ENCODE peak calls at places on chromosomes 11 and 22, in four cellular contexts. O is IMR-90, I is neuronal stem cell, R is mesendoderm. L is an unnamed sample.

GRCh38 chr11:46272816-46273427 is 4.5 kb upstream of the CREB3L1 start:
- DNase-seq in O (peak), I (no peak), R (no peak), L (no peak)

GRCh38 chr11:33912405-33913361 is 20.8 kb upstream of the LMO2 start:
- DNase-seq in O (peak), I (peak), R (peak), L (no peak)

GRCh38 chr11:11435673-11436072 is 82.6 kb upstream of the CSNK2A3 start:
- DNase-seq in O (no peak), I (peak), R (no peak), L (no peak)

GRCh38 chr11:92739020-92739419 is 230.4 kb upstream of the MTNR1B start:
- DNase-seq in O (peak), I (no peak), R (no peak), L (no peak)

GRCh38 chr11:26753738-26754504 is 32.1 kb upstream of the SLC5A12 start:
- DNase-seq in O (peak), I (peak), R (peak), L (peak)

GRCh38 chr11:3073029-3073435 is 15.8 kb upstream of the CARS1 start:
- DNase-seq in O (peak), I (no peak), R (no peak), L (no peak)

GRCh38 chr11:95082576-95083001 is 7.1 kb upstream of the ENDOD1 start:
- DNase-seq in O (no peak), I (no peak), R (no peak), L (no peak)

GRCh38 chr11:38425578-38425977 is 1827.5 kb upstream of the RAG2 start:
- DNase-seq in O (no peak), I (no peak), R (no peak), L (no peak)

GRCh38 chr11:107017433-107018227 is 646 bp downstream of the GUCY1A2 start:
- DNase-seq in O (no peak), I (peak), R (peak), L (peak)

GRCh38 chr11:26719289-26719688 is 2.6 kb downstream of the SLC5A12 start:
- DNase-seq in O (no peak), I (no peak), R (peak), L (no peak)

GRCh38 chr11:61694971-61695706 is 14.9 kb downstream of the DAGLA start:
- DNase-seq in O (no peak), I (no peak), R (peak), L (peak)

GRCh38 chr22:43136255-43136654 is 6.9 kb downstream of the MCAT start:
- DNase-seq in O (peak), I (no peak), R (peak), L (peak)

GRCh38 chr11:117384045-117384444 is 56.4 kb downstream of the CEP164 start:
- DNase-seq in O (peak), I (no peak), R (no peak), L (no peak)

GRCh38 chr22:32202539-32203180 is 2.2 kb downstream of the RFPL2 start:
- DNase-seq in O (peak), I (peak), R (peak), L (peak)

GRCh38 chr11:79092791-79093313 is 348.0 kb downstream of the TENM4 start:
- DNase-seq in O (peak), I (no peak), R (peak), L (no peak)

GRCh38 chr11:11081273-11081672 is 223.4 kb upstream of the ZBED5 start:
- DNase-seq in O (no peak), I (no peak), R (no peak), L (no peak)

GRCh38 chr22:48428556-48429371 is 1398.9 kb downstream of the BRD1 start:
- DNase-seq in O (no peak), I (no peak), R (peak), L (no peak)

GRCh38 chr11:102647430-102647829 is 22.3 kb upstream of the MMP20 start:
- DNase-seq in O (peak), I (no peak), R (no peak), L (no peak)

GRCh38 chr11:73323464-73323863 is 15.4 kb downstream of the ARHGEF17 start:
- DNase-seq in O (peak), I (no peak), R (peak), L (peak)

GRCh38 chr11:8283510-8284272 is 20.0 kb upstream of the LMO1 start:
- DNase-seq in O (no peak), I (no peak), R (peak), L (peak)

GRCh38 chr11:126594921-126595367 is 239.5 kb downstream of the ST3GAL4 start:
- DNase-seq in O (no peak), I (no peak), R (no peak), L (no peak)

GRCh38 chr22:23685205-23685784 is 5.5 kb upstream of the RGL4 start:
- DNase-seq in O (peak), I (no peak), R (no peak), L (no peak)

GRCh38 chr11:90220391-90220790 is 2.5 kb downstream of the CHORDC1 start:
- DNase-seq in O (peak), I (no peak), R (no peak), L (no peak)

GRCh38 chr22:19058713-19059451 is 63.3 kb downstream of the DGCR2 start:
- DNase-seq in O (no peak), I (no peak), R (no peak), L (no peak)

GRCh38 chr22:41905411-41906202 is 9.3 kb downstream of the SHISA8 start:
- DNase-seq in O (no peak), I (no peak), R (no peak), L (peak)

GRCh38 chr11:130068986-130069683 is 559 bp upstream of the APLP2 start:
- DNase-seq in O (peak), I (no peak), R (peak), L (peak)

GRCh38 chr11:12537778-12538401 is 136.3 kb upstream of the TEAD1 start:
- DNase-seq in O (peak), I (no peak), R (peak), L (no peak)

GRCh38 chr11:2744166-2744565 is 44.4 kb upstream of the KCNQ1OT1 start:
- DNase-seq in O (no peak), I (no peak), R (no peak), L (no peak)

GRCh38 chr11:63762662-63763505 is 5.7 kb downstream of the ZFTA start:
- DNase-seq in O (no peak), I (peak), R (peak), L (peak)

GRCh38 chr11:43574949-43575915 is 105.3 kb upstream of the HSD17B12 start:
- DNase-seq in O (peak), I (no peak), R (peak), L (no peak)

DNA sequence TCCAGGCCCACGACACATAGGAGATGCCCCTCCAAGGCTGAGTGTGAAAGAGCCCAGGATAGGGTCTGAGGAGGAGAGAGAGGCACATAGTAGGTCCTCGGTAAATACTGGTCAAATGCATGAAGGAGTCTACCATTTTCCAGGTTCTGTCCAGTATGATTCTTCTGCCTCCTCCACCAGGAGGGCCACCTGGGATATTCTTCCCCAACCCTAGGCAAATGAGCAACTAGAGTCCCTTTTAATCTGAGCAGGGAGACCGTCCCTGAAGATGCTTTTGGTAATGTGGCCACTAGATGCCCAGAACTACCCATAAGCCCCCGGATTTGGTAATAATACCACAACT is 6.7 kb downstream of the PDGFB start:
- DNase-seq in O (no peak), I (no peak), R (no peak), L (no peak)
- H2BK15ac ChIP-seq in O (no peak), I (no peak), R (no peak), L (no peak)

GRCh38 chr11:82732734-82733443 is 775 bp downstream of the FAM181B start:
- DNase-seq in O (no peak), I (no peak), R (peak), L (peak)
- H3K18ac ChIP-seq in O (no peak), I (peak), R (peak), L (no peak)

GRCh38 chr11:83200035-83200434 is 6.5 kb downstream of the ANKRD42 start:
- DNase-seq in O (no peak), I (no peak), R (no peak), L (no peak)
- H3K23ac ChIP-seq in O (no peak), I (no peak), R (no peak), L (no peak)

DNA sequence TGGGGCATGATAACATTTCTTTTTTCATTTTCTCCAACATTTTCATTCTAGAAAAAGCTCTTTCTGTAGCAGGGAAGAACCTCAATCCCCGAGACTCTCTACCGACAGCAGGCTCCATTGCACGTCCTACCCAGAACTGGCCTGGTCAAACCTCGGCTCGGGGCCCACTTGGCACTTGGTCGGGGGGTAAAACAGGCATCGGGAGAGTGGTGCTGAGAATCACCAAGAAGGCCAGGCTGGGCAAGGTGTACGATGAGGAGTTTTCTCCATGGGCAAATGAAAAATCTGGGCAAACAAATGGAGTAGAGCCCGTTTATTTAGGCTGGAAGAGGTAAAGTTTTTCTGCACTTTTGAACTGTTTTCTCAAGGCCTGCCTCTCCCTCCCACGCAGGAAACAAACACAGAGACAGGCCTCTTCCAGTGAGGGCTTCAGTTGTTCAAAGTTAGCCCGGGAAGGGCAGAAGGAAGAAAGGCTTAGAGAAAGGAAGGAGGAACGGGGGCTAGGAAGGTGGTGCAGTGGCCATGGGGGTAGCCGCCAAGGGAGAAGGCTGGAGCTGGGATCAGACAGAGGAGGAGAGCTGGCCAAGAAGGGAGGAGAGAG is 87.6 kb downstream of the ETS1 start:
- DNase-seq in O (no peak), I (no peak), R (no peak), L (no peak)
- H2BK15ac ChIP-seq in O (no peak), I (no peak), R (no peak), L (no peak)

DNA sequence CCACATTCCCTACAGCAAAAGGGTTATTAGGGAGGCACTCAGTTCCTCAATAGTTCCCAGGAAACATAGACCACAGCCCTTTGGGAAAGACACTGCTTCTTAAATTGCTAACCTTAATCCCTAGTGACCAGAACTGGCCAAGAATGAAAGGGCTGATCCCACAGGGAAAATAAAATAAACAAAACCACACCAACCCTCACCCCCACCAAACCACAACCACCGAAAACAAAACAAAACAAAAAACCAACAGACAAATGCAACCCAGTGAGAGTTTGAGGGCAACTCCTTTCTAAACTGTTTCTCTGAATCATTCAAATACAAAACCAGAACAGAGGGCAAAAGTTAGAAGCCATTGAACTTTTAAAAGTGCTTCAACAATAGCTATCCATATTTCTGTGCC is 57.2 kb downstream of the NAV2 start:
- DNase-seq in O (peak), I (no peak), R (no peak), L (no peak)
- H3K18ac ChIP-seq in O (no peak), I (no peak), R (no peak), L (no peak)

DNA sequence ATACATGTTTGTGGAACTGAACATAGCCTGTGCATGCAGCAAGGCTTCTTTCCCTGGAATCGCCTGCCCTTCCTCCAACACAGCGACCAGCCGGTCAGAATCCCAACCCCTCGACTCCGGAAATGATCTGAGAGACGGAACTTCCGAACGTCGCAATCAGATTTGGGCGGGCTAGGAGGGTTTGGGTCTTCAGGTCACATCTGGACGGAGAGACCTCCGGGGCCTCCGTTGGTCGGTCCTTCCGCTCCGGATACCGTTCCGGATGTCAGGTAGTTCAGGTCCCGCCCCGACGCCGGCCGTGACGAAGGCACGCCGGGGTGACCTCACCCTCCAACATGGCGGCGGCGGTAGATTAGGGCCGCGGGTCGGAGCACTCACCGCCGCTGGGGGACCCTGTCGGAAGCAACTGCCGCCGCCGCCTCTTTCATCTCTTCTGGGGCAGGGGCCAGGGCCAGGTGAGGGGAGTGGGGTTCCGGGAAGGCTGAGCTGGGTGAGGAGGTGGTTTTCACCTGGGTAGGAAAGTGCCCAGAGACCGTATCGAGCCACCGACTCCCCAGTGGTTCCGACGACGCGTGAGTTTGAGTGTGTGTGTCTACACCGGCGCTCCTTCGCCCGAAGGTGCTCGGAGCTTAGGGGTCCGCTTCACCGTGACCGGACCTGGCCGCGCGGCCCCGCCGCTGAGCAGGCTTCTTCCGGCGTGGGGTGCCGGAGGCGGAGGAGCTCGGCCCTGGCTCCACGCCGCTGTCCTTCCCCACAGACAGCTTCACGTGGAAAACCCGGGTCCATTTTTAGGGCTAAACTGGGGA is at the start of gene BCL2L13:
- DNase-seq in O (peak), I (peak), R (peak), L (peak)
- H3K23ac ChIP-seq in O (peak), I (peak), R (peak), L (no peak)

L was measured in H9.